ENCODE peak calls at places on chromosome 15, in four cellular contexts. One of them, this sample, is unnamed.

GRCh38 chr15:83489690-83490089 is 42.5 kb downstream of the SH3GL3 start:
- DNase-seq in SK-N-SH: no peak
- DNase-seq in GM12878: no peak
- DNase-seq in K562: no peak
- DNase-seq in this sample: no peak

GRCh38 chr15:35308802-35309201 is 223.7 kb upstream of the NANOGP8 start:
- DNase-seq in SK-N-SH: no peak
- DNase-seq in GM12878: no peak
- DNase-seq in K562: no peak
- DNase-seq in this sample: no peak

GRCh38 chr15:87547470-87548181 is 708.9 kb downstream of the NTRK3 start:
- DNase-seq in SK-N-SH: no peak
- DNase-seq in GM12878: no peak
- DNase-seq in K562: no peak
- DNase-seq in this sample: no peak

GRCh38 chr15:50944692-50945091 is 36.2 kb downstream of the AP4E1 start:
- DNase-seq in SK-N-SH: no peak
- DNase-seq in GM12878: no peak
- DNase-seq in K562: no peak
- DNase-seq in this sample: no peak

GRCh38 chr15:74835312-74835823 is 7.6 kb downstream of the ULK3 start:
- DNase-seq in SK-N-SH: peak; percentile 87
- DNase-seq in GM12878: no peak
- DNase-seq in K562: peak; percentile 77
- DNase-seq in this sample: peak; percentile 96

GRCh38 chr15:40340740-40341400 is at the start of gene CCDC9B:
- DNase-seq in SK-N-SH: peak; percentile 91
- DNase-seq in GM12878: no peak
- DNase-seq in K562: peak; percentile 71
- DNase-seq in this sample: no peak

GRCh38 chr15:67805871-67806538 is 19.3 kb upstream of the SKOR1 start:
- DNase-seq in SK-N-SH: no peak
- DNase-seq in GM12878: no peak
- DNase-seq in K562: no peak
- DNase-seq in this sample: no peak

GRCh38 chr15:58346361-58346760 is 85.4 kb upstream of the LIPC start:
- DNase-seq in SK-N-SH: no peak
- DNase-seq in GM12878: no peak
- DNase-seq in K562: no peak
- DNase-seq in this sample: no peak

GRCh38 chr15:91223902-91224301 is 123.8 kb downstream of the SV2B start:
- DNase-seq in SK-N-SH: no peak
- DNase-seq in GM12878: no peak
- DNase-seq in K562: no peak
- DNase-seq in this sample: no peak

GRCh38 chr15:80559320-80559693 is 135.8 kb upstream of the ABHD17C start:
- DNase-seq in SK-N-SH: no peak
- DNase-seq in GM12878: no peak
- DNase-seq in K562: no peak
- DNase-seq in this sample: no peak

GRCh38 chr15:100565591-100565990 is 36.4 kb downstream of the LINS1 start:
- DNase-seq in SK-N-SH: no peak
- DNase-seq in GM12878: no peak
- DNase-seq in K562: no peak
- DNase-seq in this sample: no peak

GRCh38 chr15:94242257-94242656 is 10.9 kb downstream of the MCTP2 start:
- DNase-seq in SK-N-SH: no peak
- DNase-seq in GM12878: no peak
- DNase-seq in K562: no peak
- DNase-seq in this sample: no peak

GRCh38 chr15:57861039-57861638 is 154.6 kb downstream of the POLR2M start:
- DNase-seq in SK-N-SH: peak; percentile 24
- DNase-seq in GM12878: peak; percentile 8
- DNase-seq in K562: peak; percentile 34
- DNase-seq in this sample: no peak

GRCh38 chr15:35444557-35445204 is 101.3 kb downstream of the DPH6 start:
- DNase-seq in SK-N-SH: peak; percentile 56
- DNase-seq in GM12878: peak; percentile 11
- DNase-seq in K562: peak; percentile 42
- DNase-seq in this sample: no peak

GRCh38 chr15:101258238-101259144 is 6.6 kb upstream of the CHSY1 start:
- DNase-seq in SK-N-SH: peak; percentile 66
- DNase-seq in GM12878: peak; percentile 51
- DNase-seq in K562: peak; percentile 43
- DNase-seq in this sample: peak; percentile 45

GRCh38 chr15:39083213-39083612 is 497.7 kb upstream of the THBS1 start:
- DNase-seq in SK-N-SH: no peak
- DNase-seq in GM12878: no peak
- DNase-seq in K562: no peak
- DNase-seq in this sample: no peak

GRCh38 chr15:64703632-64703959 is 71.8 kb downstream of the RBPMS2 start:
- DNase-seq in SK-N-SH: peak; percentile 41
- DNase-seq in GM12878: no peak
- DNase-seq in K562: no peak
- DNase-seq in this sample: no peak

GRCh38 chr15:74882528-74882927 is 7.3 kb upstream of the MPI start:
- DNase-seq in SK-N-SH: no peak
- DNase-seq in GM12878: no peak
- DNase-seq in K562: no peak
- DNase-seq in this sample: no peak

GRCh38 chr15:79332824-79333510 is 22.1 kb downstream of the TMED3 start:
- DNase-seq in SK-N-SH: no peak
- DNase-seq in GM12878: no peak
- DNase-seq in K562: no peak
- DNase-seq in this sample: no peak

GRCh38 chr15:90838544-90838943 is 29.8 kb upstream of the FURIN start:
- DNase-seq in SK-N-SH: no peak
- DNase-seq in GM12878: no peak
- DNase-seq in K562: no peak
- DNase-seq in this sample: no peak

GRCh38 chr15:61657461-61657860 is 402.8 kb downstream of the VPS13C start:
- DNase-seq in SK-N-SH: no peak
- DNase-seq in GM12878: no peak
- DNase-seq in K562: no peak
- DNase-seq in this sample: no peak

GRCh38 chr15:74396146-74396438 is 28.6 kb upstream of the CYP11A1 start:
- DNase-seq in SK-N-SH: no peak
- DNase-seq in GM12878: no peak
- DNase-seq in K562: no peak
- DNase-seq in this sample: no peak

GRCh38 chr15:56759450-56759845 is 26.1 kb upstream of the ZNF280D start:
- DNase-seq in SK-N-SH: no peak
- DNase-seq in GM12878: no peak
- DNase-seq in K562: no peak
- DNase-seq in this sample: no peak

GRCh38 chr15:51286816-51287215 is 51.6 kb downstream of the CYP19A1 start:
- DNase-seq in SK-N-SH: no peak
- DNase-seq in GM12878: no peak
- DNase-seq in K562: no peak
- DNase-seq in this sample: no peak

DNA sequence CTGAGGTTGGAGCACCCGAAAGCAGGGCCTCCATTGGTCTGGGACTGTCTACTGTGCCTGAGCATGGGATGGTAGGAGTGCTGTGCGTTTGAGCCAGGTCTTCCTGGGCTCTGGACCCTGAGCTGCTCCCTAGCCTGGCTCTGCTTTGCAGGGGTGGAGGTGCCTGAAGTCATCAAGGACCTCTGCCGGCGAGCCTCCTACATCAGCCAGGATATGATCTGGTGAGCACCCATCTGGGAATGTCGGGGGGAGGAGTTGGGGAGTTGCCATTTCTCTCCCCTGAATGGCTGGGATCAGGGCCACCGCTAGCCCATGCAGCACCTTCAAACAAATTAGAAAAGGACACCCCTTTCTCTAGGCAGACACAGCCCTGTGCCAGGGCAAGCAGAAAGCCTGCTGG is 20.7 kb downstream of the DUOX1 start:
- DNase-seq in SK-N-SH: no peak
- DNase-seq in GM12878: no peak
- DNase-seq in K562: no peak
- DNase-seq in this sample: no peak
- TF ChIP-seq USF1 in SK-N-SH: no peak
- TF ChIP-seq USF1 in GM12878: no peak
- TF ChIP-seq USF1 in K562: no peak
- TF ChIP-seq USF1 in this sample: no peak

GRCh38 chr15:89836255-89837133 is 21.8 kb upstream of the ANPEP start:
- DNase-seq in SK-N-SH: no peak
- DNase-seq in GM12878: no peak
- DNase-seq in K562: no peak
- DNase-seq in this sample: no peak
- TF ChIP-seq USF1 in SK-N-SH: no peak
- TF ChIP-seq USF1 in GM12878: no peak
- TF ChIP-seq USF1 in K562: no peak
- TF ChIP-seq USF1 in this sample: no peak

GRCh38 chr15:43099105-43099845 is 6.6 kb downstream of the UBR1 start:
- DNase-seq in SK-N-SH: no peak
- DNase-seq in GM12878: no peak
- DNase-seq in K562: no peak
- DNase-seq in this sample: no peak
- TF ChIP-seq USF1 in SK-N-SH: no peak
- TF ChIP-seq USF1 in GM12878: no peak
- TF ChIP-seq USF1 in K562: no peak
- TF ChIP-seq USF1 in this sample: no peak

GRCh38 chr15:60353245-60353940 is 44.4 kb downstream of the ANXA2 start:
- DNase-seq in SK-N-SH: no peak
- DNase-seq in GM12878: no peak
- DNase-seq in K562: no peak
- DNase-seq in this sample: no peak
- TF ChIP-seq USF1 in SK-N-SH: no peak
- TF ChIP-seq USF1 in GM12878: no peak
- TF ChIP-seq USF1 in K562: no peak
- TF ChIP-seq USF1 in this sample: no peak

GRCh38 chr15:25268166-25268565 is 170.7 kb downstream of the UBE3A start:
- DNase-seq in SK-N-SH: no peak
- DNase-seq in GM12878: no peak
- DNase-seq in K562: no peak
- DNase-seq in this sample: no peak
- TF ChIP-seq USF1 in SK-N-SH: no peak
- TF ChIP-seq USF1 in GM12878: no peak
- TF ChIP-seq USF1 in K562: no peak
- TF ChIP-seq USF1 in this sample: no peak

GRCh38 chr15:92819312-92820232 is 80.6 kb upstream of the CHD2 start:
- DNase-seq in SK-N-SH: peak; percentile 63
- DNase-seq in GM12878: no peak
- DNase-seq in K562: peak; percentile 58
- DNase-seq in this sample: no peak
- TF ChIP-seq USF1 in SK-N-SH: no peak
- TF ChIP-seq USF1 in GM12878: no peak
- TF ChIP-seq USF1 in K562: no peak
- TF ChIP-seq USF1 in this sample: no peak

GRCh38 chr15:27456807-27457206 is 485.8 kb downstream of the GABRG3 start:
- DNase-seq in SK-N-SH: no peak
- DNase-seq in GM12878: no peak
- DNase-seq in K562: no peak
- DNase-seq in this sample: no peak

GRCh38 chr15:27449940-27450339 is 479.0 kb downstream of the GABRG3 start:
- DNase-seq in SK-N-SH: no peak
- DNase-seq in GM12878: no peak
- DNase-seq in K562: no peak
- DNase-seq in this sample: no peak

GRCh38 chr15:27458370-27459084 is 487.5 kb downstream of the GABRG3 start:
- DNase-seq in SK-N-SH: no peak
- DNase-seq in GM12878: no peak
- DNase-seq in K562: no peak
- DNase-seq in this sample: no peak

GRCh38 chr15:27457766-27458165 is 486.8 kb downstream of the GABRG3 start:
- DNase-seq in SK-N-SH: no peak
- DNase-seq in GM12878: no peak
- DNase-seq in K562: no peak
- DNase-seq in this sample: no peak

GRCh38 chr15:27454281-27455060 is 483.5 kb downstream of the GABRG3 start:
- DNase-seq in SK-N-SH: no peak
- DNase-seq in GM12878: no peak
- DNase-seq in K562: peak; percentile 66
- DNase-seq in this sample: no peak
- TF ChIP-seq USF1 in SK-N-SH: no peak
- TF ChIP-seq USF1 in GM12878: no peak
- TF ChIP-seq USF1 in K562: no peak
- TF ChIP-seq USF1 in this sample: no peak

GRCh38 chr15:45401665-45402161 is 23.4 kb upstream of the GATM start:
- DNase-seq in SK-N-SH: peak; percentile 33
- DNase-seq in GM12878: no peak
- DNase-seq in K562: peak; percentile 9
- DNase-seq in this sample: no peak

GRCh38 chr15:45402955-45403892 is 24.9 kb upstream of the GATM start:
- DNase-seq in SK-N-SH: peak; percentile 70
- DNase-seq in GM12878: no peak
- DNase-seq in K562: peak; percentile 49
- DNase-seq in this sample: peak; percentile 34

GRCh38 chr15:45402162-45402954 is 24.0 kb upstream of the GATM start:
- DNase-seq in SK-N-SH: peak; percentile 94
- DNase-seq in GM12878: peak; percentile 98
- DNase-seq in K562: peak; percentile 98
- DNase-seq in this sample: peak; percentile 91

GRCh38 chr15:45397116-45397665 is 18.8 kb upstream of the GATM start:
- DNase-seq in SK-N-SH: no peak
- DNase-seq in GM12878: no peak
- DNase-seq in K562: no peak
- DNase-seq in this sample: no peak

GRCh38 chr15:45399381-45400212 is 21.3 kb upstream of the GATM start:
- DNase-seq in SK-N-SH: peak; percentile 42
- DNase-seq in GM12878: no peak
- DNase-seq in K562: no peak
- DNase-seq in this sample: no peak
- TF ChIP-seq USF1 in SK-N-SH: no peak
- TF ChIP-seq USF1 in GM12878: no peak
- TF ChIP-seq USF1 in K562: no peak
- TF ChIP-seq USF1 in this sample: no peak

DNA sequence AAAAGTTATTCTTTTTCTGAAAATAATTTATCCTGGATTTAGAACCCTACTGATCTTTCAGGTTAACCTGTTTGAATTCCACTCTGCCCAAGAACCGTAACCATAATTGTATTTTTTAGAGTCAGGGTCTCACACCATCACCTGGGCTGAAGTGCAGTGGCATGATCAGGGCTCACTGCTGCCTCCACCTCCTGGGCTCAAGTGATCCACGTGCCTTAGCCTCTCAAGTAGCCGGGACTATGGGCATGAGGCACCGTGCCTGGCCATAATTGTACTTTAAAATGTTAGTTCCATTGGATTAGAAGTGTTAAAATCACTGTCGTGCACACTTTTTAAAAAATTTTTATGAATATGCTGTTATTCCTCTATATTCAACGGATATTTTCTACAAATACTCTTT is 1.0 kb upstream of the MTMR10 start:
- DNase-seq in SK-N-SH: no peak
- DNase-seq in GM12878: no peak
- DNase-seq in K562: no peak
- DNase-seq in this sample: no peak
- TF ChIP-seq USF1 in SK-N-SH: no peak
- TF ChIP-seq USF1 in GM12878: no peak
- TF ChIP-seq USF1 in K562: no peak
- TF ChIP-seq USF1 in this sample: no peak

This sample was measured in WTC11.